ENCODE peak calls at places on chromosome 20, in five cellular contexts. Q is fibroblast of pulmonary artery, S is A549, Y is H9, P is SK-N-DZ. J is an unnamed sample.

GRCh38 chr20:25676164-25676809 is 20.4 kb downstream of the ZNF337 start:
- DNase-seq in Q (peak), S (peak), Y (no peak), P (no peak), J (peak)

GRCh38 chr20:61980647-61981583 is 84.8 kb downstream of the TAF4 start:
- DNase-seq in Q (peak), S (peak), Y (no peak), P (no peak), J (peak)

GRCh38 chr20:39839406-39840119 is 849.5 kb downstream of the MAFB start:
- DNase-seq in Q (no peak), S (no peak), Y (no peak), P (no peak), J (no peak)

GRCh38 chr20:61861054-61861841 is 204.4 kb downstream of the TAF4 start:
- DNase-seq in Q (no peak), S (no peak), Y (no peak), P (no peak), J (no peak)

GRCh38 chr20:16620961-16621360 is 47.7 kb upstream of the KIF16B start:
- DNase-seq in Q (no peak), S (no peak), Y (no peak), P (no peak), J (no peak)

GRCh38 chr20:43863821-43864544 is 50.7 kb upstream of the TOX2 start:
- DNase-seq in Q (no peak), S (no peak), Y (no peak), P (no peak), J (peak)

GRCh38 chr20:64166712-64167615 is 2.7 kb downstream of the MYT1 start:
- DNase-seq in Q (no peak), S (no peak), Y (no peak), P (no peak), J (no peak)

GRCh38 chr20:41136336-41136694 is 1.0 kb upstream of the PLCG1 start:
- DNase-seq in Q (no peak), S (no peak), Y (no peak), P (no peak), J (no peak)

GRCh38 chr20:63009988-63010769 is 3.4 kb upstream of the BHLHE23 start:
- DNase-seq in Q (peak), S (no peak), Y (no peak), P (no peak), J (peak)

GRCh38 chr20:2693286-2693995 is 861 bp downstream of the EBF4 start:
- DNase-seq in Q (peak), S (peak), Y (peak), P (peak), J (no peak)

GRCh38 chr20:44773070-44773829 is 27.6 kb downstream of the KCNK15 start:
- DNase-seq in Q (no peak), S (no peak), Y (no peak), P (no peak), J (no peak)

GRCh38 chr20:45320948-45321595 is 13.0 kb upstream of the MATN4 start:
- DNase-seq in Q (no peak), S (no peak), Y (no peak), P (no peak), J (no peak)

GRCh38 chr20:32638848-32639247 is 34.9 kb downstream of the C20orf203 start:
- DNase-seq in Q (peak), S (no peak), Y (no peak), P (peak), J (peak)

GRCh38 chr20:38870733-38871559 is 55.3 kb upstream of the FAM83D start:
- DNase-seq in Q (peak), S (peak), Y (no peak), P (no peak), J (no peak)

GRCh38 chr20:6395695-6396094 is 272.9 kb upstream of the FERMT1 start:
- DNase-seq in Q (peak), S (peak), Y (no peak), P (no peak), J (no peak)

GRCh38 chr20:63223121-63223825 is 7.3 kb upstream of the YTHDF1 start:
- DNase-seq in Q (peak), S (peak), Y (peak), P (peak), J (peak)

GRCh38 chr20:39822667-39823066 is 860.5 kb downstream of the DHX35 start:
- DNase-seq in Q (peak), S (no peak), Y (no peak), P (no peak), J (peak)

GRCh38 chr20:48769111-48769879 is 58.5 kb downstream of the PREX1 start:
- DNase-seq in Q (peak), S (no peak), Y (no peak), P (no peak), J (no peak)

GRCh38 chr20:50130995-50131394 is 18.0 kb upstream of the UBE2V1 start:
- DNase-seq in Q (no peak), S (no peak), Y (no peak), P (no peak), J (peak)

GRCh38 chr20:21539512-21539911 is 25.6 kb upstream of the NKX2-2 start:
- DNase-seq in Q (no peak), S (no peak), Y (no peak), P (no peak), J (no peak)

GRCh38 chr20:56483970-56484369 is 15.5 kb downstream of the RTF2 start:
- DNase-seq in Q (no peak), S (no peak), Y (no peak), P (no peak), J (no peak)

GRCh38 chr20:54606384-54606783 is 131.0 kb downstream of the DOK5 start:
- DNase-seq in Q (no peak), S (no peak), Y (no peak), P (no peak), J (no peak)

GRCh38 chr20:57736738-57737347 is 27.0 kb upstream of the PMEPA1 start:
- DNase-seq in Q (no peak), S (no peak), Y (no peak), P (no peak), J (no peak)

GRCh38 chr20:10487354-10488115 is 52.4 kb downstream of the SLX4IP start:
- DNase-seq in Q (peak), S (no peak), Y (no peak), P (no peak), J (no peak)

GRCh38 chr20:52096117-52096516 is 95.5 kb downstream of the ZFP64 start:
- DNase-seq in Q (no peak), S (no peak), Y (no peak), P (no peak), J (no peak)

GRCh38 chr20:17571153-17571527 is 1.3 kb downstream of the DSTN start:
- DNase-seq in Q (no peak), S (no peak), Y (no peak), P (no peak), J (peak)

GRCh38 chr20:47929368-47930115 is 144.3 kb upstream of the SULF2 start:
- DNase-seq in Q (peak), S (no peak), Y (no peak), P (no peak), J (peak)

GRCh38 chr20:2140561-2140960 is 38.9 kb downstream of the STK35 start:
- DNase-seq in Q (peak), S (no peak), Y (no peak), P (no peak), J (peak)

GRCh38 chr20:24838551-24839530 is 110.2 kb upstream of the CST7 start:
- DNase-seq in Q (no peak), S (no peak), Y (no peak), P (no peak), J (peak)

GRCh38 chr20:63085087-63085861 is 78.5 kb upstream of the BHLHE23 start:
- DNase-seq in Q (no peak), S (peak), Y (peak), P (no peak), J (no peak)

GRCh38 chr20:34571753-34572152 is 13.2 kb downstream of the MAP1LC3A start:
- DNase-seq in Q (no peak), S (no peak), Y (no peak), P (no peak), J (no peak)

GRCh38 chr20:2195614-2196013 is 94.0 kb downstream of the STK35 start:
- DNase-seq in Q (no peak), S (no peak), Y (no peak), P (no peak), J (no peak)